ENCODE peak calls at places on chromosomes 11 and 22, in seven cellular contexts. One of them, this sample, is unnamed.

GRCh38 chr11:40338739-40339138 is 1120.7 kb downstream of the LRRC4C start:
- DNase-seq in DND-41: no peak
- DNase-seq in mammary epithelial cell: peak; percentile 55
- DNase-seq in PC-9: no peak
- DNase-seq in hepatocyte: no peak
- DNase-seq in fibroblast of lung: peak; percentile 52
- DNase-seq in PC-3: peak; percentile 31
- DNase-seq in this sample: no peak

GRCh38 chr11:1260023-1260501 is 37.2 kb downstream of the MUC5B start:
- DNase-seq in PC-9: peak; percentile 51
- DNase-seq in hepatocyte: peak; percentile 54
- DNase-seq in fibroblast of lung: peak; percentile 37
- DNase-seq in mammary epithelial cell: no peak
- DNase-seq in DND-41: peak; percentile 55
- DNase-seq in PC-3: peak; percentile 48
- DNase-seq in this sample: no peak

GRCh38 chr11:16613401-16614381 is 124.8 kb upstream of the C11orf58 start:
- DNase-seq in mammary epithelial cell: peak; percentile 72
- DNase-seq in PC-9: peak; percentile 74
- DNase-seq in PC-3: peak; percentile 84
- DNase-seq in fibroblast of lung: peak; percentile 87
- DNase-seq in hepatocyte: peak; percentile 95
- DNase-seq in DND-41: peak; percentile 49
- DNase-seq in this sample: peak; percentile 92

GRCh38 chr11:20038969-20039368 is 121.3 kb downstream of the DBX1 start:
- DNase-seq in fibroblast of lung: no peak
- DNase-seq in PC-9: no peak
- DNase-seq in hepatocyte: no peak
- DNase-seq in PC-3: no peak
- DNase-seq in DND-41: no peak
- DNase-seq in mammary epithelial cell: no peak
- DNase-seq in this sample: no peak

GRCh38 chr11:56027354-56027753 is at the start of gene OR5AS1:
- DNase-seq in PC-3: no peak
- DNase-seq in hepatocyte: no peak
- DNase-seq in fibroblast of lung: no peak
- DNase-seq in DND-41: no peak
- DNase-seq in PC-9: no peak
- DNase-seq in mammary epithelial cell: no peak
- DNase-seq in this sample: no peak

GRCh38 chr22:50507421-50507990 is at the start of gene LMF2:
- DNase-seq in DND-41: peak; percentile 93
- DNase-seq in mammary epithelial cell: peak; percentile 73
- DNase-seq in PC-3: peak; percentile 67
- DNase-seq in hepatocyte: no peak
- DNase-seq in PC-9: peak; percentile 91
- DNase-seq in fibroblast of lung: no peak
- DNase-seq in this sample: no peak

GRCh38 chr11:75203138-75203537 is 37.4 kb upstream of the TPBGL start:
- DNase-seq in hepatocyte: no peak
- DNase-seq in mammary epithelial cell: no peak
- DNase-seq in fibroblast of lung: no peak
- DNase-seq in DND-41: no peak
- DNase-seq in PC-9: no peak
- DNase-seq in PC-3: no peak
- DNase-seq in this sample: no peak

GRCh38 chr22:29480512-29481264 is 670 bp downstream of the NEFH start:
- DNase-seq in PC-9: peak; percentile 54
- DNase-seq in PC-3: no peak
- DNase-seq in hepatocyte: peak; percentile 66
- DNase-seq in mammary epithelial cell: peak; percentile 42
- DNase-seq in fibroblast of lung: peak; percentile 80
- DNase-seq in DND-41: no peak
- DNase-seq in this sample: no peak

GRCh38 chr11:111069076-111069475 is 176.4 kb upstream of the POU2AF2 start:
- DNase-seq in hepatocyte: no peak
- DNase-seq in PC-3: peak; percentile 48
- DNase-seq in DND-41: no peak
- DNase-seq in mammary epithelial cell: peak; percentile 27
- DNase-seq in PC-9: no peak
- DNase-seq in fibroblast of lung: peak; percentile 75
- DNase-seq in this sample: peak; percentile 23

GRCh38 chr11:65576867-65577755 is 1.3 kb downstream of the EHBP1L1 start:
- DNase-seq in mammary epithelial cell: peak; percentile 86
- DNase-seq in hepatocyte: peak; percentile 67
- DNase-seq in DND-41: no peak
- DNase-seq in PC-3: peak; percentile 94
- DNase-seq in PC-9: peak; percentile 90
- DNase-seq in fibroblast of lung: peak; percentile 59
- DNase-seq in this sample: no peak

GRCh38 chr11:36002796-36003195 is 58.9 kb downstream of the LDLRAD3 start:
- DNase-seq in DND-41: no peak
- DNase-seq in PC-3: no peak
- DNase-seq in PC-9: no peak
- DNase-seq in mammary epithelial cell: no peak
- DNase-seq in fibroblast of lung: no peak
- DNase-seq in hepatocyte: no peak
- DNase-seq in this sample: no peak

GRCh38 chr11:120235024-120235628 is 4.8 kb upstream of the POU2F3 start:
- DNase-seq in hepatocyte: peak; percentile 87
- DNase-seq in DND-41: peak; percentile 54
- DNase-seq in fibroblast of lung: peak; percentile 50
- DNase-seq in PC-3: peak; percentile 88
- DNase-seq in mammary epithelial cell: peak; percentile 62
- DNase-seq in PC-9: peak; percentile 77
- DNase-seq in this sample: peak; percentile 92

GRCh38 chr11:123584186-123584585 is 70.2 kb downstream of the SCN3B start:
- DNase-seq in PC-3: no peak
- DNase-seq in hepatocyte: no peak
- DNase-seq in PC-9: no peak
- DNase-seq in mammary epithelial cell: no peak
- DNase-seq in DND-41: no peak
- DNase-seq in fibroblast of lung: no peak
- DNase-seq in this sample: no peak

GRCh38 chr11:19220903-19221682 is 19.3 kb upstream of the CSRP3 start:
- DNase-seq in PC-3: no peak
- DNase-seq in PC-9: no peak
- DNase-seq in hepatocyte: no peak
- DNase-seq in mammary epithelial cell: no peak
- DNase-seq in DND-41: no peak
- DNase-seq in fibroblast of lung: peak; percentile 18
- DNase-seq in this sample: no peak

GRCh38 chr11:94926271-94926625 is 47.1 kb downstream of the CWC15 start:
- DNase-seq in mammary epithelial cell: no peak
- DNase-seq in fibroblast of lung: no peak
- DNase-seq in PC-3: no peak
- DNase-seq in hepatocyte: no peak
- DNase-seq in PC-9: no peak
- DNase-seq in DND-41: no peak
- DNase-seq in this sample: no peak

GRCh38 chr22:23754220-23754919 is at the start of gene VPREB3:
- DNase-seq in PC-9: no peak
- DNase-seq in fibroblast of lung: no peak
- DNase-seq in PC-3: no peak
- DNase-seq in DND-41: no peak
- DNase-seq in hepatocyte: no peak
- DNase-seq in mammary epithelial cell: no peak
- DNase-seq in this sample: no peak

GRCh38 chr11:105181521-105181920 is 42.0 kb upstream of the CARD18 start:
- DNase-seq in PC-9: no peak
- DNase-seq in fibroblast of lung: peak; percentile 70
- DNase-seq in DND-41: no peak
- DNase-seq in PC-3: no peak
- DNase-seq in mammary epithelial cell: no peak
- DNase-seq in hepatocyte: no peak
- DNase-seq in this sample: no peak

DNA sequence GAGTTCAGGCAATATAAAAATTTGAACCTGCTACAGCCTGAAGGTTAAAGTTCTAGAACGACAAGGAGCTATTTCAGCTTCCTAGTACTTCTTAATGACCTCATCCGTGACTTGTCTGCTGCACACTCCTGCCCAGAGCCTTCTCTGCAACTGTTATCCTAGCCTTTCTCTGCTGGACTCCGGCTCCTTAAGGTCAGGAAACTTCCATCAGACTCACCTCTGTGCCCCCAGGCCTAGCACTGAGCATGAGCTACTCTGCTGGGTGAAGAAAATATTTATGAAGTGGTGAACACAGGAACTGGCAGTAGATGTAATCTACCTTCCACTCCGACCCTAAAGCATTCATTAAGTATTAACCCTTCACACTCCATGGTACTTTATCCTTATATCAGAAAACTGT is 18.4 kb downstream of the CSNK2A3 start:
- DNase-seq in PC-9: no peak
- DNase-seq in mammary epithelial cell: no peak
- DNase-seq in DND-41: no peak
- DNase-seq in fibroblast of lung: no peak
- DNase-seq in PC-3: no peak
- DNase-seq in hepatocyte: no peak
- DNase-seq in this sample: no peak
- H4K20me1 ChIP-seq in PC-9: no peaks in the 10 kb centered on the region
- H4K20me1 ChIP-seq in mammary epithelial cell: no peaks in the 10 kb centered on the region
- H4K20me1 ChIP-seq in DND-41: no peaks in the 10 kb centered on the region
- H4K20me1 ChIP-seq in fibroblast of lung: no peaks in the 10 kb centered on the region
- H4K20me1 ChIP-seq in PC-3: no peaks in the 10 kb centered on the region
- H4K20me1 ChIP-seq in hepatocyte: no peaks in the 10 kb centered on the region
- H4K20me1 ChIP-seq in this sample: no peaks in the 10 kb centered on the region

DNA sequence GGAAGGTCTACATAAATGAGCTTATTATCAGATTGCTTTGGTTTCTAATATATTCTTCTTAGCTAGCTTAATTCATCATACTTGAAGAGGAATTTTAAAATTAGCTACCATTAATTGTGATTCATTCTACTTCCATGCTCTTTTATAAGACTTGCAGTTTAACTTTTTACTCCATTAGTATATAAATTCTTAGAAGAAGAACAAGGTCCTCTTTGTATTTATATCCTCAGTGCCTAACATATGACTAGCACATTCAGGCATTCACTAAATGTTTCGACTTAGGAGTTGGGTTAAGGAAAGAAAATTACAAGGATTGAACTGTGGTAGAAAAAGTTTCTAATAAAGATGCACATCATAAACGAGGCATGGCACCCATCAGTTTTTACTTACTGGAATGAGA is 1135.5 kb downstream of the JRKL start:
- DNase-seq in PC-3: no peak
- DNase-seq in mammary epithelial cell: no peak
- DNase-seq in PC-9: no peak
- DNase-seq in hepatocyte: no peak
- DNase-seq in fibroblast of lung: no peak
- DNase-seq in DND-41: no peak
- DNase-seq in this sample: no peak
- H4K20me1 ChIP-seq in PC-3: no peaks in the 10 kb centered on the region
- H4K20me1 ChIP-seq in mammary epithelial cell: no peaks in the 10 kb centered on the region
- H4K20me1 ChIP-seq in PC-9: no peaks in the 10 kb centered on the region
- H4K20me1 ChIP-seq in hepatocyte: no peaks in the 10 kb centered on the region
- H4K20me1 ChIP-seq in fibroblast of lung: no peaks in the 10 kb centered on the region
- H4K20me1 ChIP-seq in DND-41: no peaks in the 10 kb centered on the region
- H4K20me1 ChIP-seq in this sample: no peaks in the 10 kb centered on the region

GRCh38 chr11:12685229-12685628 is 11.0 kb downstream of the TEAD1 start:
- DNase-seq in hepatocyte: no peak
- DNase-seq in mammary epithelial cell: no peak
- DNase-seq in PC-9: no peak
- DNase-seq in fibroblast of lung: no peak
- DNase-seq in DND-41: no peak
- DNase-seq in PC-3: peak; percentile 57
- DNase-seq in this sample: no peak
- H4K20me1 ChIP-seq in hepatocyte: peaks cover 16% of the 10 kb centered on the region
- H4K20me1 ChIP-seq in mammary epithelial cell: no peaks in the 10 kb centered on the region
- H4K20me1 ChIP-seq in PC-9: no peaks in the 10 kb centered on the region
- H4K20me1 ChIP-seq in fibroblast of lung: no peaks in the 10 kb centered on the region
- H4K20me1 ChIP-seq in DND-41: no peaks in the 10 kb centered on the region
- H4K20me1 ChIP-seq in PC-3: peaks cover 32% of the 10 kb centered on the region
- H4K20me1 ChIP-seq in this sample: peaks cover 54% of the 10 kb centered on the region

GRCh38 chr11:27429740-27430451 is 42.7 kb downstream of the LGR4 start:
- DNase-seq in DND-41: peak; percentile 3
- DNase-seq in mammary epithelial cell: peak; percentile 69
- DNase-seq in PC-9: no peak
- DNase-seq in hepatocyte: no peak
- DNase-seq in fibroblast of lung: no peak
- DNase-seq in PC-3: no peak
- DNase-seq in this sample: no peak
- H4K20me1 ChIP-seq in DND-41: no peaks in the 10 kb centered on the region
- H4K20me1 ChIP-seq in mammary epithelial cell: no peaks in the 10 kb centered on the region
- H4K20me1 ChIP-seq in PC-9: no peaks in the 10 kb centered on the region
- H4K20me1 ChIP-seq in hepatocyte: peaks cover 24% of the 10 kb centered on the region
- H4K20me1 ChIP-seq in fibroblast of lung: no peaks in the 10 kb centered on the region
- H4K20me1 ChIP-seq in PC-3: no peaks in the 10 kb centered on the region
- H4K20me1 ChIP-seq in this sample: no peaks in the 10 kb centered on the region